ENCODE peak calls at places on chromosomes 6 and 20, in eight cellular contexts. E is nephron progenitor cell; D is AG09319; F is adrenal gland; K is B cell; C is HEK293T; G is activated CD4-positive, alpha-beta T cell treated with anti-CD3 and anti-CD28 coated beads, Interleukin-2, amount 50 U/mL, for 1 hour; X is occipital lobe. O is an unnamed sample.

GRCh38 chr6:7580537-7580926 is 9.5 kb upstream of the SNRNP48 start:
- DNase-seq in E (no peak), D (no peak), F (no peak), K (no peak), C (no peak), G (no peak), X (no peak), O (no peak)

GRCh38 chr6:129901910-129902309 is 40.8 kb upstream of the TMEM244 start:
- DNase-seq in E (no peak), D (no peak), F (no peak), K (no peak), C (no peak), G (no peak), X (no peak), O (peak)

GRCh38 chr6:6981923-6982322 is 125.8 kb upstream of the RREB1 start:
- DNase-seq in E (no peak), D (no peak), F (no peak), K (no peak), C (no peak), G (no peak), X (no peak), O (no peak)

GRCh38 chr20:51327251-51327841 is 215.2 kb downstream of the NFATC2 start:
- DNase-seq in E (no peak), D (peak), F (no peak), K (no peak), C (no peak), G (no peak), X (no peak), O (peak)

GRCh38 chr6:167811689-167812487 is 14.8 kb upstream of the AFDN start:
- DNase-seq in E (no peak), D (no peak), F (no peak), K (no peak), C (no peak), G (no peak), X (no peak), O (peak)

GRCh38 chr20:48483667-48484066 is 344.1 kb downstream of the PREX1 start:
- DNase-seq in E (no peak), D (no peak), F (no peak), K (no peak), C (no peak), G (no peak), X (no peak), O (no peak)

GRCh38 chr6:166770216-166771116 is 143.4 kb upstream of the RPS6KA2 start:
- DNase-seq in E (no peak), D (no peak), F (no peak), K (no peak), C (no peak), G (no peak), X (no peak), O (no peak)

GRCh38 chr6:140744648-140745320 is 1370.3 kb upstream of the CITED2 start:
- DNase-seq in E (no peak), D (peak), F (peak), K (no peak), C (no peak), G (no peak), X (no peak), O (peak)

GRCh38 chr6:85015396-85015990 is 251.1 kb upstream of the TBX18 start:
- DNase-seq in E (peak), D (peak), F (peak), K (no peak), C (peak), G (no peak), X (no peak), O (peak)

GRCh38 chr6:14339172-14339571 is 221.6 kb downstream of the CD83 start:
- DNase-seq in E (no peak), D (no peak), F (no peak), K (no peak), C (no peak), G (no peak), X (no peak), O (no peak)

GRCh38 chr6:156767603-156768467 is 9.3 kb upstream of the ARID1B start:
- DNase-seq in E (no peak), D (no peak), F (no peak), K (peak), C (no peak), G (no peak), X (no peak), O (peak)

GRCh38 chr6:135910943-135911618 is 59.6 kb downstream of the PDE7B start:
- DNase-seq in E (no peak), D (no peak), F (no peak), K (no peak), C (no peak), G (no peak), X (no peak), O (peak)

GRCh38 chr20:23050847-23051627 is 1.6 kb upstream of the THBD start:
- DNase-seq in E (peak), D (peak), F (peak), K (no peak), C (peak), G (no peak), X (no peak), O (peak)

GRCh38 chr6:14549319-14549770 is 431.8 kb downstream of the CD83 start:
- DNase-seq in E (no peak), D (no peak), F (no peak), K (no peak), C (no peak), G (no peak), X (no peak), O (no peak)

GRCh38 chr6:111841822-111842221 is 31.4 kb downstream of the FYN start:
- DNase-seq in E (no peak), D (no peak), F (no peak), K (peak), C (no peak), G (no peak), X (no peak), O (no peak)

GRCh38 chr20:24670981-24671380 is 201.6 kb downstream of the SYNDIG1 start:
- DNase-seq in E (no peak), D (no peak), F (no peak), K (no peak), C (no peak), G (no peak), X (no peak), O (no peak)

GRCh38 chr6:37501632-37502466 is 2.2 kb upstream of the CCDC167 start:
- DNase-seq in E (no peak), D (no peak), F (no peak), K (peak), C (no peak), G (peak), X (no peak), O (no peak)

GRCh38 chr6:6688283-6688682 is 99.8 kb downstream of the LY86 start:
- DNase-seq in E (no peak), D (no peak), F (no peak), K (no peak), C (no peak), G (no peak), X (no peak), O (no peak)

GRCh38 chr6:130912451-130912850 is 85.2 kb downstream of the SMLR1 start:
- DNase-seq in E (no peak), D (no peak), F (no peak), K (no peak), C (no peak), G (no peak), X (no peak), O (no peak)

GRCh38 chr6:40313582-40313981 is 273.6 kb downstream of the LRFN2 start:
- DNase-seq in E (no peak), D (no peak), F (no peak), K (no peak), C (no peak), G (no peak), X (no peak), O (no peak)

GRCh38 chr6:76026101-76026500 is 46.4 kb downstream of the IMPG1 start:
- DNase-seq in E (peak), D (no peak), F (no peak), K (no peak), C (no peak), G (no peak), X (no peak), O (peak)

GRCh38 chr6:446418-447366 is 55.1 kb downstream of the IRF4 start:
- DNase-seq in E (no peak), D (no peak), F (no peak), K (no peak), C (no peak), G (peak), X (no peak), O (no peak)

GRCh38 chr6:15713325-15713724 is 50.5 kb upstream of the DTNBP1 start:
- DNase-seq in E (no peak), D (no peak), F (no peak), K (no peak), C (no peak), G (no peak), X (no peak), O (no peak)

GRCh38 chr6:88492824-88493223 is 326.7 kb upstream of the CNR1 start:
- DNase-seq in E (no peak), D (no peak), F (no peak), K (no peak), C (peak), G (no peak), X (no peak), O (peak)

GRCh38 chr6:140475086-140475485 is 1100.6 kb upstream of the CITED2 start:
- DNase-seq in E (no peak), D (no peak), F (no peak), K (no peak), C (no peak), G (no peak), X (no peak), O (peak)

GRCh38 chr6:105484238-105485161 is 81.6 kb upstream of the PREP start:
- DNase-seq in E (no peak), D (no peak), F (no peak), K (peak), C (peak), G (no peak), X (no peak), O (peak)

GRCh38 chr6:168368971-168369370 is 49.4 kb upstream of the DACT2 start:
- DNase-seq in E (no peak), D (no peak), F (no peak), K (no peak), C (no peak), G (no peak), X (no peak), O (no peak)

GRCh38 chr20:61757678-61758555 is 307.8 kb downstream of the TAF4 start:
- DNase-seq in E (no peak), D (no peak), F (no peak), K (no peak), C (no peak), G (no peak), X (no peak), O (peak)

GRCh38 chr6:90393232-90393884 is 96.7 kb upstream of the BACH2 start:
- DNase-seq in E (peak), D (peak), F (peak), K (peak), C (peak), G (peak), X (peak), O (peak)

GRCh38 chr6:137176729-137177128 is 3.3 kb upstream of the IL22RA2 start:
- DNase-seq in E (no peak), D (no peak), F (no peak), K (no peak), C (no peak), G (no peak), X (no peak), O (no peak)

GRCh38 chr20:34581341-34582189 is 23.0 kb downstream of the MAP1LC3A start:
- DNase-seq in E (no peak), D (no peak), F (no peak), K (no peak), C (peak), G (no peak), X (no peak), O (peak)

GRCh38 chr6:145656128-145656527 is 79.2 kb downstream of the EPM2A start:
- DNase-seq in E (no peak), D (no peak), F (no peak), K (no peak), C (no peak), G (no peak), X (no peak), O (no peak)

GRCh38 chr6:16496982-16497823 is 258.8 kb downstream of the GMPR start:
- DNase-seq in E (no peak), D (no peak), F (no peak), K (no peak), C (no peak), G (no peak), X (no peak), O (peak)

GRCh38 chr6:139753198-139753861 is 378.9 kb upstream of the CITED2 start:
- DNase-seq in E (no peak), D (no peak), F (no peak), K (no peak), C (no peak), G (no peak), X (no peak), O (peak)

GRCh38 chr6:131636880-131637792 is at the start of gene ENPP3:
- DNase-seq in E (no peak), D (no peak), F (no peak), K (no peak), C (no peak), G (no peak), X (no peak), O (peak)

GRCh38 chr6:153031335-153031955 is 28.9 kb upstream of the MTRF1L start:
- DNase-seq in E (no peak), D (no peak), F (no peak), K (no peak), C (no peak), G (no peak), X (no peak), O (peak)

GRCh38 chr20:23142162-23143050 is 56.3 kb upstream of the CD93 start:
- DNase-seq in E (no peak), D (no peak), F (no peak), K (no peak), C (no peak), G (no peak), X (no peak), O (no peak)

GRCh38 chr6:12286381-12287132 is 3.6 kb upstream of the EDN1 start:
- DNase-seq in E (no peak), D (no peak), F (no peak), K (no peak), C (no peak), G (no peak), X (no peak), O (peak)